ENCODE peak calls at places on chromosomes 7 and 10, in ten cellular contexts. T, V, E, I, Z, C, L, Q, X and K are unnamed samples.

GRCh38 chr10:84391326-84391725 is 62.9 kb downstream of the CCSER2 start:
- DNase-seq in Q (no peak), L (no peak), I (no peak), Z (no peak), C (peak), T (no peak), X (no peak), V (no peak), E (no peak), K (no peak)

GRCh38 chr7:138538518-138538917 is 78.5 kb downstream of the TRIM24 start:
- DNase-seq in Q (no peak), T (no peak), I (no peak), L (no peak), C (peak), Z (no peak), V (no peak), X (peak), E (no peak), K (peak)

GRCh38 chr7:99822731-99823718 is 4.8 kb upstream of the CYP3A43 start:
- DNase-seq in L (peak), T (no peak), V (peak), C (no peak), E (no peak), Q (no peak), I (no peak), Z (no peak), X (no peak), K (no peak)

GRCh38 chr10:17607603-17608332 is 9.4 kb downstream of the HACD1 start:
- DNase-seq in V (peak), L (no peak), T (no peak), X (no peak), I (no peak), Q (no peak), E (peak), C (peak), Z (no peak), K (peak)

GRCh38 chr7:98994046-98994944 is 116.0 kb downstream of the TRRAP start:
- DNase-seq in X (no peak), L (no peak), I (no peak), T (no peak), E (no peak), Q (no peak), C (no peak), Z (no peak), V (peak), K (no peak)

GRCh38 chr7:17787257-17787656 is 153.0 kb downstream of the SNX13 start:
- DNase-seq in T (no peak), E (no peak), X (no peak), L (no peak), V (no peak), C (no peak), Q (no peak), I (no peak), Z (no peak), K (no peak)

GRCh38 chr10:99548041-99548530 is 15.3 kb downstream of the NKX2-3 start:
- DNase-seq in V (no peak), C (peak), Q (no peak), T (no peak), I (no peak), X (no peak), L (no peak), Z (no peak), E (no peak), K (peak)

GRCh38 chr10:110006358-110007170 is 1.2 kb upstream of the ADD3 start:
- DNase-seq in E (peak), L (peak), X (no peak), I (peak), Q (no peak), T (no peak), C (peak), Z (no peak), V (peak), K (no peak)

GRCh38 chr10:33329178-33329577 is 5.3 kb downstream of the NRP1 start:
- DNase-seq in I (no peak), L (no peak), C (no peak), V (no peak), Z (no peak), X (no peak), E (no peak), Q (no peak), T (no peak), K (no peak)

GRCh38 chr7:128164061-128164954 is 76.8 kb upstream of the LEP start:
- DNase-seq in C (peak), X (peak), Q (no peak), I (no peak), Z (peak), E (no peak), T (no peak), V (peak), L (peak), K (no peak)

GRCh38 chr10:127979017-127979416 is 72.1 kb downstream of the PTPRE start:
- DNase-seq in V (no peak), I (no peak), C (no peak), E (no peak), X (no peak), T (no peak), Q (no peak), Z (no peak), L (no peak), K (no peak)

GRCh38 chr10:88819290-88819689 is 16.8 kb downstream of the LIPM start:
- DNase-seq in Z (no peak), X (no peak), V (no peak), T (no peak), E (peak), Q (no peak), C (peak), I (no peak), L (no peak), K (no peak)

GRCh38 chr10:72692897-72693598 is 1.1 kb downstream of the MCU start:
- DNase-seq in E (peak), I (no peak), T (peak), Q (no peak), Z (no peak), X (no peak), V (no peak), L (no peak), C (peak), K (no peak)

GRCh38 chr7:131506597-131506996 is 49.8 kb downstream of the PODXL start:
- DNase-seq in C (no peak), L (no peak), V (no peak), E (no peak), X (no peak), T (no peak), Z (no peak), Q (no peak), I (no peak), K (no peak)

GRCh38 chr10:96840841-96841518 is 8.9 kb downstream of the LCOR start:
- DNase-seq in L (no peak), Z (peak), E (no peak), X (no peak), I (no peak), V (no peak), Q (no peak), C (no peak), T (no peak), K (no peak)

GRCh38 chr10:27914888-27915287 is 84.0 kb downstream of the ODAD2 start:
- DNase-seq in L (no peak), T (no peak), I (no peak), C (no peak), V (no peak), Z (no peak), Q (no peak), E (no peak), X (no peak), K (no peak)

GRCh38 chr7:55246181-55246580 is 119.0 kb upstream of the LANCL2 start:
- DNase-seq in C (peak), T (no peak), X (no peak), I (no peak), L (no peak), Q (no peak), E (no peak), V (no peak), Z (no peak), K (no peak)

GRCh38 chr10:26214538-26215461 is 1.8 kb upstream of the GAD2 start:
- DNase-seq in T (peak), C (no peak), Q (no peak), I (no peak), E (no peak), Z (no peak), V (no peak), L (no peak), X (no peak), K (no peak)

GRCh38 chr7:411677-412312 is 107.9 kb downstream of the PDGFA start:
- DNase-seq in I (no peak), T (no peak), Q (no peak), L (no peak), X (no peak), V (no peak), E (no peak), C (no peak), Z (no peak), K (no peak)

GRCh38 chr10:78290131-78290750 is 256.6 kb downstream of the RPS24 start:
- DNase-seq in X (no peak), C (no peak), L (no peak), Z (no peak), T (no peak), Q (no peak), I (no peak), E (no peak), V (no peak), K (no peak)

GRCh38 chr7:5234852-5235831 is 45.1 kb downstream of the WIPI2 start:
- DNase-seq in Z (no peak), T (no peak), Q (no peak), C (peak), E (no peak), X (no peak), V (no peak), I (no peak), L (no peak), K (no peak)

GRCh38 chr10:12724782-12725579 is 276.5 kb downstream of the CCDC3 start:
- DNase-seq in Q (no peak), X (no peak), T (no peak), V (no peak), E (no peak), I (no peak), L (no peak), C (no peak), Z (no peak), K (no peak)

GRCh38 chr7:156566812-156567549 is 73.6 kb upstream of the RNF32 start:
- DNase-seq in I (no peak), X (no peak), Z (no peak), C (no peak), V (no peak), T (no peak), L (no peak), Q (no peak), E (no peak), K (no peak)

GRCh38 chr10:29820890-29821398 is 186.2 kb upstream of the SVIL start:
- DNase-seq in Q (no peak), V (no peak), C (no peak), E (no peak), X (no peak), L (no peak), I (peak), Z (no peak), T (no peak), K (no peak)

GRCh38 chr7:75977741-75978140 is 16.7 kb downstream of the TMEM120A start:
- DNase-seq in Q (no peak), T (no peak), L (no peak), E (no peak), V (no peak), I (peak), X (no peak), C (peak), Z (no peak), K (no peak)

GRCh38 chr10:52261362-52261761 is 52.7 kb upstream of the DKK1 start:
- DNase-seq in T (no peak), C (no peak), X (no peak), V (no peak), E (no peak), Z (no peak), Q (no peak), I (no peak), L (no peak), K (no peak)

GRCh38 chr10:73110345-73110849 is at the start of gene NUDT13:
- DNase-seq in L (peak), V (no peak), T (peak), Q (peak), C (peak), Z (no peak), I (peak), E (peak), X (no peak), K (peak)

GRCh38 chr7:46539892-46540483 is 618.9 kb upstream of the IGFBP3 start:
- DNase-seq in X (no peak), T (no peak), C (no peak), Z (no peak), L (no peak), I (no peak), V (no peak), Q (no peak), E (no peak), K (no peak)

GRCh38 chr10:132142396-132143161 is 44.2 kb upstream of the DPYSL4 start:
- DNase-seq in X (no peak), C (peak), T (peak), L (peak), E (peak), Z (no peak), Q (peak), I (no peak), V (no peak), K (peak)

GRCh38 chr10:3942930-3943489 is 158.0 kb upstream of the KLF6 start:
- DNase-seq in X (no peak), T (no peak), I (no peak), E (no peak), V (no peak), Z (no peak), C (no peak), L (no peak), Q (no peak), K (no peak)

GRCh38 chr7:128893251-128894100 is 17.0 kb downstream of the KCP start:
- DNase-seq in X (no peak), I (no peak), V (no peak), Q (no peak), E (no peak), T (no peak), L (no peak), C (no peak), Z (peak), K (no peak)

GRCh38 chr10:77333610-77334340 is 303.8 kb downstream of the KCNMA1 start:
- DNase-seq in L (peak), E (peak), X (no peak), T (no peak), Q (no peak), C (peak), I (no peak), V (no peak), Z (no peak), K (no peak)

GRCh38 chr10:72375585-72375984 is 20.9 kb upstream of the DNAJB12 start:
- DNase-seq in X (no peak), C (no peak), Z (no peak), Q (no peak), I (no peak), E (no peak), T (no peak), L (no peak), V (no peak), K (no peak)

GRCh38 chr10:75395955-75396860 is 5.4 kb downstream of the ZNF503 start:
- DNase-seq in T (peak), Z (no peak), I (no peak), V (no peak), E (no peak), C (peak), X (no peak), L (peak), Q (no peak), K (no peak)

GRCh38 chr10:75392744-75393143 is 8.8 kb downstream of the ZNF503 start:
- DNase-seq in X (no peak), E (no peak), V (no peak), Z (no peak), L (no peak), T (no peak), Q (no peak), C (no peak), I (no peak), K (no peak)

GRCh38 chr10:75396861-75397570 is 4.5 kb downstream of the ZNF503 start:
- DNase-seq in T (peak), I (no peak), V (no peak), L (peak), C (no peak), X (no peak), E (no peak), Z (no peak), Q (no peak), K (no peak)

GRCh38 chr10:75397571-75397921 is 4.0 kb downstream of the ZNF503 start:
- DNase-seq in Q (no peak), I (no peak), V (no peak), E (no peak), X (no peak), C (no peak), T (peak), L (peak), Z (no peak), K (no peak)

GRCh38 chr10:75395171-75395954 is 6.2 kb downstream of the ZNF503 start:
- DNase-seq in Q (no peak), C (peak), T (peak), I (peak), E (peak), Z (no peak), L (peak), X (no peak), V (peak), K (peak)
- TF ChIP-seq CTCF in Q (peak), C (peak), T (peak), I (peak), E (peak), Z (peak), L (peak), X (peak), V (peak), K (peak)

DNA sequence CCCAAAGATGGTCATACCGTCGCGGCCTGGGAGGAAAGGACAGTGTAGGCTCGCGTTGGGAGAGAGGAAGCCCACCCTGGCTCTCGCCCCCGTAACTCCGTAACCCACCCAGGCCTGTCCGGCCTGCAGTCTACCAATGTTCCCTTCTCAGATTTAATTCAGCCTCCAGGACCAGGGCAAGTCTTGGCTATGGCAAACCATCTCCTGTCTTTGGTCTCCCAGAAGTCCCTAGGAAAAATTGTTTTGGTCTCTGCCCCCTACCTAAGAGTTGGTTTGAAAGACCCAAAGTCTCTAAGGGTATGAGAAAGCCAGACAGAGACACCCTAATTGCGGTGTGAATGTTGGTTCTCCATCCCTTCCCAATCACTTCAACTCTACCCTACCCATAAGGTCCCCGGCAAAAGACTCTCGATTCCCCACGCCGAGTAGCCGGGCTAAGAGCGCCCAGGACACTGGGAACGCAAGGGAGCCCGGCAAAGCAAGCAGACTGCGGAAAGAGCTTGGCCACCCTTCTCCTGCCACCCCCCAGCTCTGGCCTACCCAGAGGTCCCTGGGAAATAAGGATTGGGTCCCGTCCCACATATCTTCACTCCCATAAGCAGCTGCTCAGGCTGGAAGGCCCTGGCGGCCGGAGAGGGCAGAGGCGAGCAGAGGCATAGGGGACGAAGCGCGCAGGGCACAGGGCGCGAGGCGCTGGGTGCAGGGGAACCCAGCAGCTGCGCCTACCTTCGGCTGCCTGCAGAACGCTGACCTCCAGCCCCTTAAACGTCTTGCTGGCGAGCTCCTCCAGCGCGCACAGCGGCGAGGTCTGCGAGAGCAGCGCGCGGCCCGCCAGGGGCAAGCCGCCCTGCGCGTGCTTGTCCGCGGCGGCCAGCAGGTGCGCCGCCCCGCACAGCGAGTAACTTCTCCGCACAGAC is 1.2 kb downstream of the LBX1 start:
- DNase-seq in Q (no peak), Z (no peak), C (no peak), E (no peak), V (no peak), I (no peak), X (no peak), L (no peak), T (no peak), K (no peak)
- TF ChIP-seq CTCF in Q (no peak), Z (no peak), C (peak), E (no peak), V (no peak), I (no peak), X (no peak), L (no peak), T (peak), K (no peak)

GRCh38 chr7:77197135-77197534 is 2.5 kb downstream of the FGL2 start:
- DNase-seq in I (no peak), Z (no peak), X (no peak), Q (no peak), C (no peak), T (no peak), L (no peak), V (no peak), E (no peak), K (no peak)

GRCh38 chr7:77199008-77199966 is at the start of gene FGL2:
- DNase-seq in V (no peak), Z (no peak), X (no peak), T (no peak), C (peak), Q (peak), L (peak), I (peak), E (peak), K (no peak)

GRCh38 chr7:77205706-77206105 is 6.1 kb upstream of the FGL2 start:
- DNase-seq in I (no peak), X (no peak), Q (no peak), E (no peak), T (no peak), C (peak), L (no peak), V (no peak), Z (no peak), K (no peak)

GRCh38 chr7:77200542-77200941 is 923 bp upstream of the FGL2 start:
- DNase-seq in I (no peak), X (no peak), Q (no peak), E (no peak), C (no peak), L (no peak), T (no peak), V (no peak), Z (no peak), K (peak)

GRCh38 chr7:77202544-77202976 is 2.9 kb upstream of the FGL2 start:
- DNase-seq in X (no peak), Z (no peak), V (no peak), T (no peak), Q (no peak), I (no peak), L (no peak), C (no peak), E (no peak), K (peak)
- TF ChIP-seq CTCF in X (no peak), Z (no peak), V (no peak), T (no peak), Q (no peak), I (no peak), L (no peak), C (no peak), E (no peak), K (no peak)

GRCh38 chr7:30679664-30680063 is 2.6 kb downstream of the CRHR2 start:
- DNase-seq in Q (no peak), E (no peak), L (no peak), V (no peak), T (no peak), I (no peak), X (no peak), Z (no peak), C (no peak), K (no peak)

GRCh38 chr7:30683839-30684238 is 1.6 kb upstream of the CRHR2 start:
- DNase-seq in V (no peak), I (no peak), E (no peak), T (no peak), X (no peak), Z (no peak), L (no peak), C (no peak), Q (no peak), K (no peak)

GRCh38 chr7:30683306-30683705 is 1.1 kb upstream of the CRHR2 start:
- DNase-seq in T (no peak), Q (no peak), V (no peak), X (no peak), Z (no peak), I (no peak), E (no peak), C (no peak), L (no peak), K (no peak)

GRCh38 chr7:30682131-30683083 is at the start of gene CRHR2:
- DNase-seq in V (no peak), L (no peak), Q (no peak), C (no peak), Z (no peak), X (no peak), T (peak), I (no peak), E (peak), K (no peak)

DNA sequence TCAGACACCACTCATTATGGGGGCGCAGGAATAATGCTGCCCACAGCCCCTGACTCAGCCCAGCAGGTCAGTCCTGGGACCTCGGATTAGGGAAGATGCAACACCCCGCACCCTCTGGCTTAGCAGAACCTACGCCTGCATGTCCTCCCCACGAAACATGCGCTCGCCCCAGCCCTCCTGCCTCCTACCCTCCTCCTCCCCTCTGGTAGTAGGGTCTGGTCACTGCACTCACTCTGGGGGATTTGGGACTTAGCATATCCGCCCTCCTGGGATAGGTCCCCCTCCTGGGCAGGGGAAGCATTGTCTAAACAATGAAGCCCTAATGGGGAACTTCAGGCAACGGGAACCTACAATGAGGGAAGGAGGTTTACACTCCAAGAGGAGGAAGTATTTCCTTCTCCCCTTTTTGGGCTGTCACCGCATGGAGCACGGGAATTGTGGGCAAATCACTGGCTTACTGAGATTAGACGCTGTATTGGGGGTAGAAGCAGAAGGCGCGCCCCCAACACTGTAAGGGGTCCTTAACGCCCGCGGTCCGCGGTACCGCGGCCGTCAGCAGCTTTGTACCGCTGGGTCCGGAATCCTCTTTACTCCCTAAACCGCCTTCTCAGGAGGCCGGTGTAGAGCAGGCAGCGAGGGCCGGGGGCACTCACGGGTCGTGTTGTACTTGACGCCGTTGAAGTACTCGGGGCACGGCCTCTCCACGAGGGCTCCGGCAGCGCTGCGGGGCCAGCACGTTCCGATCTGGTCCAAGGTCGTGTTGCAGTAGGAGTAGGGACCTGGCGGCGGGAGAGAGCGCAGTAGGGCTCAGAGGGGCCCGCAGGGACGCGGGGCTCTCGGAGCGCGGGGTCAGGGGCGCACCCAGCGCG is 760 bp downstream of the CRHR2 start:
- DNase-seq in T (no peak), Q (no peak), C (no peak), Z (no peak), V (no peak), E (no peak), X (no peak), I (no peak), L (no peak), K (no peak)
- TF ChIP-seq CTCF in T (no peak), Q (no peak), C (no peak), Z (no peak), V (no peak), E (no peak), X (no peak), I (no peak), L (no peak), K (no peak)